ENCODE peak calls at places on chromosomes 4 and X, in eight cellular contexts. Q is naive B cell; G is NCI-H1105; B is NCI-H1694 treated with DMSO at 0.1 percent for 48 hours; Z is nucleus accumbens; M is activated CD4-positive, alpha-beta T cell treated with anti-CD3 and anti-CD28 coated beads, Interleukin-2, amount 10 ng/mL, durations not matched to agents 7 days and 5 days; K is brain microvascular endothelial cell; C is germinal center. A is an unnamed sample.

GRCh38 chrX:40167240-40168182 is 69.8 kb upstream of the BCOR start:
- DNase-seq in Q (no peak), G (peak), B (no peak), Z (peak), M (no peak), K (no peak), C (no peak), A (no peak)

GRCh38 chr4:87066403-87067119 is 131.8 kb downstream of the AFF1 start:
- DNase-seq in Q (no peak), G (no peak), B (no peak), Z (no peak), M (no peak), K (no peak), C (no peak), A (no peak)

GRCh38 chr4:141731481-141731880 is 95.1 kb downstream of the IL15 start:
- DNase-seq in Q (no peak), G (no peak), B (no peak), Z (peak), M (no peak), K (peak), C (no peak), A (no peak)

GRCh38 chr4:123587983-123588494 is 191.4 kb downstream of the SPRY1 start:
- DNase-seq in Q (no peak), G (no peak), B (no peak), Z (no peak), M (no peak), K (peak), C (no peak), A (no peak)

GRCh38 chr4:36386691-36387090 is 105.3 kb downstream of the DTHD1 start:
- DNase-seq in Q (no peak), G (no peak), B (peak), Z (no peak), M (no peak), K (no peak), C (no peak), A (no peak)

GRCh38 chr4:52588771-52589591 is 70.1 kb downstream of the USP46 start:
- DNase-seq in Q (no peak), G (no peak), B (no peak), Z (no peak), M (peak), K (peak), C (no peak), A (no peak)

GRCh38 chr4:40672528-40673522 is 43.2 kb upstream of the RBM47 start:
- DNase-seq in Q (no peak), G (no peak), B (peak), Z (peak), M (peak), K (peak), C (no peak), A (peak)

GRCh38 chr4:17128268-17128667 is 229.8 kb upstream of the LDB2 start:
- DNase-seq in Q (no peak), G (no peak), B (no peak), Z (no peak), M (no peak), K (no peak), C (no peak), A (no peak)

GRCh38 chr4:142380052-142380598 is 466.0 kb downstream of the INPP4B start:
- DNase-seq in Q (no peak), G (no peak), B (no peak), Z (no peak), M (no peak), K (no peak), C (no peak), A (no peak)

GRCh38 chrX:100642296-100642695 is 1.7 kb upstream of the SRPX2 start:
- DNase-seq in Q (no peak), G (no peak), B (no peak), Z (no peak), M (no peak), K (no peak), C (no peak), A (no peak)

GRCh38 chr4:159541143-159541542 is 438.3 kb downstream of the RAPGEF2 start:
- DNase-seq in Q (no peak), G (no peak), B (no peak), Z (no peak), M (no peak), K (no peak), C (no peak), A (no peak)

GRCh38 chr4:18106620-18107019 is 85.1 kb upstream of the LCORL start:
- DNase-seq in Q (no peak), G (peak), B (no peak), Z (no peak), M (no peak), K (no peak), C (no peak), A (peak)

GRCh38 chr4:168717852-168718251 is 221.0 kb downstream of the PALLD start:
- DNase-seq in Q (no peak), G (no peak), B (no peak), Z (no peak), M (no peak), K (no peak), C (no peak), A (no peak)

GRCh38 chr4:72971572-72971971 is 97.9 kb downstream of the COX18 start:
- DNase-seq in Q (no peak), G (no peak), B (no peak), Z (no peak), M (no peak), K (peak), C (no peak), A (no peak)

GRCh38 chr4:85522836-85523235 is 47.9 kb downstream of the ARHGAP24 start:
- DNase-seq in Q (no peak), G (no peak), B (no peak), Z (no peak), M (no peak), K (no peak), C (no peak), A (no peak)

GRCh38 chr4:77021614-77022089 is 54.1 kb downstream of the CCNI start:
- DNase-seq in Q (no peak), G (no peak), B (no peak), Z (no peak), M (no peak), K (peak), C (no peak), A (no peak)

GRCh38 chr4:151197258-151197657 is 79.7 kb upstream of the PRSS48 start:
- DNase-seq in Q (no peak), G (no peak), B (no peak), Z (no peak), M (no peak), K (no peak), C (no peak), A (no peak)

GRCh38 chr4:56979674-56980073 is 978 bp downstream of the POLR2B start:
- DNase-seq in Q (peak), G (no peak), B (no peak), Z (no peak), M (peak), K (peak), C (no peak), A (peak)

GRCh38 chrX:19535481-19535880 is 20.2 kb upstream of the MAP3K15 start:
- DNase-seq in Q (no peak), G (no peak), B (peak), Z (no peak), M (no peak), K (no peak), C (no peak), A (peak)

GRCh38 chr4:174523003-174523693 is 860 bp upstream of the HPGD start:
- DNase-seq in Q (no peak), G (no peak), B (no peak), Z (no peak), M (no peak), K (no peak), C (no peak), A (no peak)

GRCh38 chrX:35040871-35041270 is 98.3 kb downstream of the FAM47B start:
- DNase-seq in Q (no peak), G (no peak), B (no peak), Z (no peak), M (no peak), K (no peak), C (no peak), A (no peak)

GRCh38 chr4:115042496-115042895 is 70.9 kb downstream of the NDST4 start:
- DNase-seq in Q (no peak), G (no peak), B (no peak), Z (no peak), M (no peak), K (no peak), C (no peak), A (no peak)

GRCh38 chr4:8538703-8539567 is 41.3 kb upstream of the GPR78 start:
- DNase-seq in Q (no peak), G (no peak), B (no peak), Z (no peak), M (no peak), K (peak), C (no peak), A (no peak)

GRCh38 chr4:107044170-107044569 is 8.1 kb upstream of the DKK2 start:
- DNase-seq in Q (no peak), G (no peak), B (no peak), Z (no peak), M (no peak), K (peak), C (no peak), A (no peak)

GRCh38 chrX:826448-826847 is 195.9 kb downstream of the SHOX start:
- DNase-seq in Q (no peak), G (no peak), B (no peak), Z (no peak), M (no peak), K (peak), C (no peak), A (no peak)

GRCh38 chr4:78056265-78057129 is 626 bp upstream of the FRAS1 start:
- DNase-seq in Q (peak), G (peak), B (peak), Z (no peak), M (peak), K (peak), C (peak), A (peak)

GRCh38 chr4:152014280-152014679 is 253.5 kb upstream of the GATB start:
- DNase-seq in Q (peak), G (no peak), B (no peak), Z (no peak), M (peak), K (no peak), C (peak), A (no peak)

GRCh38 chr4:57064811-57065711 is 45.1 kb downstream of the IGFBP7 start:
- DNase-seq in Q (no peak), G (no peak), B (no peak), Z (no peak), M (no peak), K (peak), C (no peak), A (no peak)

GRCh38 chr4:3375688-3376087 is 66.1 kb upstream of the HGFAC start:
- DNase-seq in Q (no peak), G (no peak), B (no peak), Z (no peak), M (no peak), K (peak), C (no peak), A (no peak)

GRCh38 chr4:5563856-5564255 is 144.5 kb downstream of the EVC2 start:
- DNase-seq in Q (no peak), G (no peak), B (no peak), Z (no peak), M (no peak), K (no peak), C (no peak), A (no peak)

GRCh38 chr4:90025248-90025647 is 101.9 kb upstream of the CCSER1 start:
- DNase-seq in Q (peak), G (no peak), B (peak), Z (no peak), M (no peak), K (no peak), C (no peak), A (no peak)

GRCh38 chr4:188018262-188018661 is 22.7 kb downstream of the ZFP42 start:
- DNase-seq in Q (no peak), G (no peak), B (no peak), Z (no peak), M (no peak), K (no peak), C (no peak), A (no peak)

GRCh38 chr4:71184195-71184781 is 154.5 kb upstream of the SLC4A4 start:
- DNase-seq in Q (peak), G (no peak), B (peak), Z (peak), M (peak), K (peak), C (peak), A (peak)

GRCh38 chrX:76862509-76862908 is 435.0 kb downstream of the MAGEE1 start:
- DNase-seq in Q (no peak), G (no peak), B (no peak), Z (no peak), M (no peak), K (no peak), C (no peak), A (no peak)